ENCODE peak calls at places on chromosome 1, in six cellular contexts. One of them, this sample, is unnamed.

GRCh38 chr1:55445416-55445815 is 230.3 kb upstream of the USP24 start:
- DNase-seq in HEK293T: no peak
- DNase-seq in CD8-positive, alpha-beta memory T cell: no peak
- DNase-seq in stimulated activated CD4-positive, alpha-beta T cell treated with anti-CD3 and anti-CD28 coated beads, TNF-alpha, amount 100 ng/mL, for 48 hours: no peak
- DNase-seq in AG04450: no peak
- DNase-seq in 8988T: no peak
- DNase-seq in this sample: no peak

GRCh38 chr1:235102993-235103411 is 25.6 kb downstream of the TOMM20 start:
- DNase-seq in CD8-positive, alpha-beta memory T cell: no peak
- DNase-seq in HEK293T: no peak
- DNase-seq in AG04450: no peak
- DNase-seq in stimulated activated CD4-positive, alpha-beta T cell treated with anti-CD3 and anti-CD28 coated beads, TNF-alpha, amount 100 ng/mL, for 48 hours: no peak
- DNase-seq in 8988T: no peak
- DNase-seq in this sample: no peak

GRCh38 chr1:22714455-22714854 is 3.8 kb downstream of the EPHB2 start:
- DNase-seq in stimulated activated CD4-positive, alpha-beta T cell treated with anti-CD3 and anti-CD28 coated beads, TNF-alpha, amount 100 ng/mL, for 48 hours: no peak
- DNase-seq in HEK293T: no peak
- DNase-seq in CD8-positive, alpha-beta memory T cell: no peak
- DNase-seq in AG04450: no peak
- DNase-seq in 8988T: no peak
- DNase-seq in this sample: no peak

GRCh38 chr1:11041048-11041447 is 6.0 kb downstream of the MASP2 start:
- DNase-seq in CD8-positive, alpha-beta memory T cell: no peak
- DNase-seq in AG04450: no peak
- DNase-seq in stimulated activated CD4-positive, alpha-beta T cell treated with anti-CD3 and anti-CD28 coated beads, TNF-alpha, amount 100 ng/mL, for 48 hours: no peak
- DNase-seq in 8988T: no peak
- DNase-seq in HEK293T: no peak
- DNase-seq in this sample: no peak

GRCh38 chr1:205455581-205456382 is at the start of gene BLACAT1:
- DNase-seq in HEK293T: no peak
- DNase-seq in CD8-positive, alpha-beta memory T cell: no peak
- DNase-seq in AG04450: no peak
- DNase-seq in 8988T: no peak
- DNase-seq in stimulated activated CD4-positive, alpha-beta T cell treated with anti-CD3 and anti-CD28 coated beads, TNF-alpha, amount 100 ng/mL, for 48 hours: no peak
- DNase-seq in this sample: no peak

GRCh38 chr1:14167889-14168288 is 430.6 kb upstream of the KAZN start:
- DNase-seq in AG04450: no peak
- DNase-seq in 8988T: no peak
- DNase-seq in stimulated activated CD4-positive, alpha-beta T cell treated with anti-CD3 and anti-CD28 coated beads, TNF-alpha, amount 100 ng/mL, for 48 hours: no peak
- DNase-seq in CD8-positive, alpha-beta memory T cell: no peak
- DNase-seq in HEK293T: no peak
- DNase-seq in this sample: no peak

GRCh38 chr1:101781437-101781836 is 215.3 kb downstream of the OLFM3 start:
- DNase-seq in CD8-positive, alpha-beta memory T cell: no peak
- DNase-seq in 8988T: no peak
- DNase-seq in AG04450: no peak
- DNase-seq in HEK293T: no peak
- DNase-seq in stimulated activated CD4-positive, alpha-beta T cell treated with anti-CD3 and anti-CD28 coated beads, TNF-alpha, amount 100 ng/mL, for 48 hours: no peak
- DNase-seq in this sample: no peak

GRCh38 chr1:226639631-226640061 is 91.1 kb downstream of the STUM start:
- DNase-seq in AG04450: no peak
- DNase-seq in HEK293T: no peak
- DNase-seq in stimulated activated CD4-positive, alpha-beta T cell treated with anti-CD3 and anti-CD28 coated beads, TNF-alpha, amount 100 ng/mL, for 48 hours: no peak
- DNase-seq in 8988T: no peak
- DNase-seq in CD8-positive, alpha-beta memory T cell: no peak
- DNase-seq in this sample: no peak

GRCh38 chr1:228416217-228416971 is at the start of gene TRIM17:
- DNase-seq in stimulated activated CD4-positive, alpha-beta T cell treated with anti-CD3 and anti-CD28 coated beads, TNF-alpha, amount 100 ng/mL, for 48 hours: peak; percentile 24
- DNase-seq in 8988T: no peak
- DNase-seq in AG04450: no peak
- DNase-seq in CD8-positive, alpha-beta memory T cell: peak; percentile 23
- DNase-seq in HEK293T: no peak
- DNase-seq in this sample: no peak

GRCh38 chr1:61481313-61481712 is 243.6 kb downstream of the TM2D1 start:
- DNase-seq in 8988T: no peak
- DNase-seq in AG04450: no peak
- DNase-seq in HEK293T: no peak
- DNase-seq in CD8-positive, alpha-beta memory T cell: no peak
- DNase-seq in stimulated activated CD4-positive, alpha-beta T cell treated with anti-CD3 and anti-CD28 coated beads, TNF-alpha, amount 100 ng/mL, for 48 hours: no peak
- DNase-seq in this sample: no peak

GRCh38 chr1:212655668-212656440 is 43.8 kb downstream of the BATF3 start:
- DNase-seq in 8988T: no peak
- DNase-seq in AG04450: no peak
- DNase-seq in CD8-positive, alpha-beta memory T cell: no peak
- DNase-seq in stimulated activated CD4-positive, alpha-beta T cell treated with anti-CD3 and anti-CD28 coated beads, TNF-alpha, amount 100 ng/mL, for 48 hours: no peak
- DNase-seq in HEK293T: no peak
- DNase-seq in this sample: no peak

GRCh38 chr1:211701733-211702132 is 26.3 kb upstream of the NEK2 start:
- DNase-seq in 8988T: no peak
- DNase-seq in stimulated activated CD4-positive, alpha-beta T cell treated with anti-CD3 and anti-CD28 coated beads, TNF-alpha, amount 100 ng/mL, for 48 hours: no peak
- DNase-seq in AG04450: no peak
- DNase-seq in CD8-positive, alpha-beta memory T cell: no peak
- DNase-seq in HEK293T: no peak
- DNase-seq in this sample: no peak

GRCh38 chr1:172753964-172754363 is 95.1 kb downstream of the FASLG start:
- DNase-seq in CD8-positive, alpha-beta memory T cell: no peak
- DNase-seq in 8988T: no peak
- DNase-seq in HEK293T: no peak
- DNase-seq in AG04450: no peak
- DNase-seq in stimulated activated CD4-positive, alpha-beta T cell treated with anti-CD3 and anti-CD28 coated beads, TNF-alpha, amount 100 ng/mL, for 48 hours: no peak
- DNase-seq in this sample: no peak